ENCODE peak calls at places on chromosomes 16 and 17, in eight cellular contexts. Q is tibial artery, W is upper lobe of right lung, U is A549, I is transverse colon, K is BJ, P is Caco-2, T is fibroblast of lung. V is an unnamed sample.

GRCh38 chr17:15921640-15922039 is 23.3 kb upstream of the ADORA2B start:
- DNase-seq in Q (no peak), W (no peak), U (no peak), I (no peak), K (no peak), P (no peak), T (no peak), V (no peak)

GRCh38 chr16:81445143-81445922 is 725 bp downstream of the CMIP start:
- DNase-seq in Q (no peak), W (peak), U (no peak), I (peak), K (no peak), P (peak), T (no peak), V (peak)

GRCh38 chr17:11899494-11899893 is 97.8 kb downstream of the ZNF18 start:
- DNase-seq in Q (no peak), W (no peak), U (no peak), I (no peak), K (no peak), P (no peak), T (no peak), V (no peak)

GRCh38 chr16:46789499-46790414 is 41.2 kb downstream of the C16orf87 start:
- DNase-seq in Q (peak), W (peak), U (peak), I (peak), K (no peak), P (peak), T (peak), V (peak)

GRCh38 chr16:52318259-52319008 is 228.5 kb downstream of the TOX3 start:
- DNase-seq in Q (no peak), W (no peak), U (no peak), I (no peak), K (no peak), P (no peak), T (no peak), V (no peak)

GRCh38 chr16:76801357-76801756 is 389.6 kb upstream of the MON1B start:
- DNase-seq in Q (no peak), W (no peak), U (no peak), I (no peak), K (no peak), P (no peak), T (no peak), V (no peak)

GRCh38 chr17:43966276-43966675 is 12.5 kb upstream of the PYY start:
- DNase-seq in Q (no peak), W (no peak), U (peak), I (no peak), K (no peak), P (no peak), T (no peak), V (no peak)

GRCh38 chr17:37842401-37842800 is 81.8 kb upstream of the TBC1D3K start:
- DNase-seq in Q (no peak), W (no peak), U (no peak), I (no peak), K (no peak), P (no peak), T (no peak), V (no peak)

GRCh38 chr16:58196898-58197313 is 1.0 kb downstream of the CSNK2A2 start:
- DNase-seq in Q (no peak), W (no peak), U (no peak), I (no peak), K (no peak), P (no peak), T (peak), V (no peak)

GRCh38 chr16:56689171-56689570 is 6.9 kb downstream of the MT1X start:
- DNase-seq in Q (no peak), W (no peak), U (peak), I (no peak), K (no peak), P (no peak), T (no peak), V (no peak)

GRCh38 chr17:5770556-5771270 is 186.4 kb upstream of the NLRP1 start:
- DNase-seq in Q (no peak), W (no peak), U (no peak), I (no peak), K (no peak), P (no peak), T (no peak), V (no peak)

GRCh38 chr17:34171245-34171818 is 83.8 kb upstream of the CCL2 start:
- DNase-seq in Q (no peak), W (peak), U (peak), I (peak), K (no peak), P (peak), T (peak), V (peak)

GRCh38 chr17:33292184-33292980 is 713 bp downstream of the ASIC2 start:
- DNase-seq in Q (no peak), W (no peak), U (peak), I (peak), K (no peak), P (peak), T (peak), V (no peak)

GRCh38 chr16:66159987-66160386 is 206.5 kb upstream of the CDH5 start:
- DNase-seq in Q (peak), W (no peak), U (no peak), I (no peak), K (no peak), P (no peak), T (peak), V (no peak)

GRCh38 chr16:85535352-85536072 is 77.6 kb upstream of the GSE1 start:
- DNase-seq in Q (no peak), W (no peak), U (no peak), I (peak), K (no peak), P (peak), T (no peak), V (no peak)

GRCh38 chr17:72386619-72387237 is 265.9 kb downstream of the SOX9 start:
- DNase-seq in Q (no peak), W (no peak), U (peak), I (no peak), K (no peak), P (no peak), T (peak), V (no peak)

GRCh38 chr16:54594646-54595381 is 308.2 kb upstream of the IRX3 start:
- DNase-seq in Q (no peak), W (no peak), U (no peak), I (no peak), K (no peak), P (no peak), T (no peak), V (no peak)

GRCh38 chr16:4404247-4404966 is 12.0 kb downstream of the CORO7 start:
- DNase-seq in Q (no peak), W (peak), U (peak), I (peak), K (no peak), P (peak), T (no peak), V (no peak)

GRCh38 chr16:57000271-57001025 is 11.1 kb downstream of the NLRC5 start:
- DNase-seq in Q (peak), W (no peak), U (peak), I (peak), K (peak), P (peak), T (peak), V (peak)

GRCh38 chr16:17177242-17177967 is 293.4 kb downstream of the XYLT1 start:
- DNase-seq in Q (no peak), W (no peak), U (no peak), I (no peak), K (no peak), P (no peak), T (no peak), V (no peak)

GRCh38 chr17:28961391-28961790 is 10.1 kb upstream of the PHF12 start:
- DNase-seq in Q (peak), W (peak), U (no peak), I (no peak), K (no peak), P (peak), T (no peak), V (no peak)

GRCh38 chr16:64196444-64196843 is 925.4 kb downstream of the CDH11 start:
- DNase-seq in Q (no peak), W (no peak), U (no peak), I (no peak), K (peak), P (no peak), T (peak), V (no peak)

GRCh38 chr17:27630607-27631408 is at the start of gene LGALS9:
- DNase-seq in Q (no peak), W (no peak), U (no peak), I (peak), K (no peak), P (no peak), T (no peak), V (no peak)

GRCh38 chr16:642189-643049 is 791 bp downstream of the MCRIP2 start:
- DNase-seq in Q (no peak), W (peak), U (peak), I (peak), K (no peak), P (peak), T (no peak), V (no peak)

GRCh38 chr16:76614255-76614654 is 337.1 kb downstream of the CNTNAP4 start:
- DNase-seq in Q (no peak), W (no peak), U (no peak), I (no peak), K (no peak), P (no peak), T (no peak), V (no peak)

GRCh38 chr17:11644265-11645212 is 46.3 kb downstream of the DNAH9 start:
- DNase-seq in Q (no peak), W (peak), U (peak), I (peak), K (no peak), P (peak), T (peak), V (peak)

GRCh38 chr17:40072481-40073346 is 9.9 kb downstream of the THRA start:
- DNase-seq in Q (peak), W (no peak), U (no peak), I (peak), K (no peak), P (peak), T (no peak), V (no peak)

GRCh38 chr17:40074175-40074512 is 11.4 kb downstream of the THRA start:
- DNase-seq in Q (no peak), W (no peak), U (no peak), I (no peak), K (no peak), P (no peak), T (no peak), V (no peak)

GRCh38 chr17:40074871-40075215 is 12.1 kb downstream of the THRA start:
- DNase-seq in Q (no peak), W (no peak), U (no peak), I (no peak), K (no peak), P (no peak), T (peak), V (no peak)

GRCh38 chr17:40071720-40072480 is 9.1 kb downstream of the THRA start:
- DNase-seq in Q (peak), W (peak), U (peak), I (peak), K (no peak), P (no peak), T (peak), V (peak)

DNA sequence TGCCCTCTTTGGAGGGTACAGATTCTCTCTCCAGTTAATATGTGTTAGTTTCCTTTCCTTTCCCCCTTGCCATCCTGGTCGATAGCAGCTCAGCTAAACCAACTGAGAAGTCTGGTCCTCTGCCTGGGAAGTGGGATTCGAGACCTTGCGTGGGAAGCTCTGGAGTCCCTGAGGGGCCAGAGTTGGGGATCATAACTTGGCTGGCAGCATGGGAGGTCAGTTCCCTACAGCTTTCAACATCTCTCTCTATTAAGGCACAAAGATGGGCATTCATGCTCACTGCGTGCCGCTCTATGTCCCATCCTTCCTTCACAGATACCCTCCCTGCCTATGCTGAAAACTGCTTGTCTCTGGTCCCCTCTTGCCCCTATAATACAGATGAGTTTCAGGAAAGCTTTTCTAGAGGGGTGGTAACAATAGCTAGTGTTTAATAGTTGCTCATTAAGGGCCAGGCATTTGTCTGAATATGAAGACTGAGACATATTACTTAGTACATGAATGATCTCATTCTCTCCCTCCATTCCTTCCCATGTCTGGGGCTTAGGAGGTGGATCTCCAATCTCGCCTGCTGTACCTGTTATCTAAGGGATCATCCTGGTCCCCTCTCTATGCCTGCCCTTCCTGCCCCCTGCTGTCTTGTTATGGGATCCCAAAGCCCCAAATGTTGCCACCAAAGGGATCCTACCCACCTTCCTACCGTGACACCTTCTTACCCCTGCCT is 10.8 kb downstream of the THRA start:
- DNase-seq in Q (no peak), W (no peak), U (no peak), I (no peak), K (no peak), P (no peak), T (no peak), V (no peak)
- TF ChIP-seq CTCF in Q (no peak), W (no peak), U (no peak), I (no peak), K (no peak), P (no peak), T (no peak), V (no peak)

DNA sequence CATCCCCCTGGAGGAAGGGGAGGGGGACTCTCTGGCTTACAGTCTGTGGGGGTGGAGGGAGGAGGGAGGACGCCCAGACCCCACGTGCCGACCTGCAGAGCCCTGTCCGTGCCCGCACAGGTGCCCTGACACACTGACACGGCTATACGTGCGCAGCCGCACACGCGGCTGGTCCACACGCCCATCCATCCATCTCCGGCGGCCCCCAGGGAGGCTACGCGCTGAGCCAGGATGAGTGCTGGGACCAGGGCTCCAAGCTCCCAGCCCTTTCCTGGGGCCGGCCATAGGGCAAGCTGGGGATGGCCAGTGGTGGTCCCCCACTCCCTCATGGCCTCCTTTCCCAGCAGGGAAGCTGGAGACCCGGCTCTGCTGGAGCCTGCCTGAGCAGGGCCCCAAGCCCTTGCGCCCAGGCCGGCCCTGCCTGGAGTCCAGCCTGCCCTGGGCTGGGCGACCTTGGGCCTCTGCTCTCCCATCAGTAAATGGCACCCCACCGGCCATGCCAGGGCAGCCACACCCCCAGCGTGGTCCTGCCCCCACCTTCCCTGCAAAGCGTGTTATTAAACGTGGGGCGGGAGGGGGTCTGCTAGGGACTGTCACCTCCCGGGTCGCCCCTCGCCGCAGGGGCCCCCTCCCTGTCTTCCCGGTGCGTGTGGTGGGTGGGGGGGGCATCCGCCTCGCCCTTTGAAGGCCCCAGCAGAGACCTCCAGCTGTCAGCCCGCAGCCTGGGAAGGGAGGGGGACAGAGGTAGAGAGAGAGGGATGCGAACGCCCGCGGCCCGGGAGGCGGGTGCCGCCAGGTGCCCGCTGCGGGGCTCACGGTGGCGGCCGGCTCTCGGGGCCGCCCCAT is 866 bp downstream of the CASKIN1 start:
- DNase-seq in Q (no peak), W (no peak), U (no peak), I (no peak), K (no peak), P (no peak), T (no peak), V (no peak)
- H3K4me3 ChIP-seq in Q (peak), W (peak), U (peak), I (peak), K (no peak), P (peak), T (no peak), V (no peak)

GRCh38 chr17:56917559-56918296 is 3.9 kb upstream of the TRIM25 start:
- DNase-seq in Q (no peak), W (no peak), U (no peak), I (no peak), K (no peak), P (no peak), T (peak), V (no peak)

GRCh38 chr17:56912105-56912999 is 1.5 kb downstream of the TRIM25 start:
- DNase-seq in Q (peak), W (no peak), U (no peak), I (peak), K (no peak), P (no peak), T (peak), V (peak)

GRCh38 chr17:56913867-56914640 is at the start of gene TRIM25:
- DNase-seq in Q (peak), W (peak), U (peak), I (peak), K (peak), P (peak), T (peak), V (peak)

GRCh38 chr17:56913000-56913866 is 616 bp downstream of the TRIM25 start:
- DNase-seq in Q (no peak), W (peak), U (no peak), I (no peak), K (no peak), P (no peak), T (no peak), V (peak)

GRCh38 chr17:56914641-56915263 is 903 bp upstream of the TRIM25 start:
- DNase-seq in Q (no peak), W (no peak), U (peak), I (no peak), K (no peak), P (no peak), T (no peak), V (no peak)
- TF ChIP-seq CTCF in Q (no peak), W (no peak), U (no peak), I (no peak), K (no peak), P (no peak), T (no peak), V (no peak)

DNA sequence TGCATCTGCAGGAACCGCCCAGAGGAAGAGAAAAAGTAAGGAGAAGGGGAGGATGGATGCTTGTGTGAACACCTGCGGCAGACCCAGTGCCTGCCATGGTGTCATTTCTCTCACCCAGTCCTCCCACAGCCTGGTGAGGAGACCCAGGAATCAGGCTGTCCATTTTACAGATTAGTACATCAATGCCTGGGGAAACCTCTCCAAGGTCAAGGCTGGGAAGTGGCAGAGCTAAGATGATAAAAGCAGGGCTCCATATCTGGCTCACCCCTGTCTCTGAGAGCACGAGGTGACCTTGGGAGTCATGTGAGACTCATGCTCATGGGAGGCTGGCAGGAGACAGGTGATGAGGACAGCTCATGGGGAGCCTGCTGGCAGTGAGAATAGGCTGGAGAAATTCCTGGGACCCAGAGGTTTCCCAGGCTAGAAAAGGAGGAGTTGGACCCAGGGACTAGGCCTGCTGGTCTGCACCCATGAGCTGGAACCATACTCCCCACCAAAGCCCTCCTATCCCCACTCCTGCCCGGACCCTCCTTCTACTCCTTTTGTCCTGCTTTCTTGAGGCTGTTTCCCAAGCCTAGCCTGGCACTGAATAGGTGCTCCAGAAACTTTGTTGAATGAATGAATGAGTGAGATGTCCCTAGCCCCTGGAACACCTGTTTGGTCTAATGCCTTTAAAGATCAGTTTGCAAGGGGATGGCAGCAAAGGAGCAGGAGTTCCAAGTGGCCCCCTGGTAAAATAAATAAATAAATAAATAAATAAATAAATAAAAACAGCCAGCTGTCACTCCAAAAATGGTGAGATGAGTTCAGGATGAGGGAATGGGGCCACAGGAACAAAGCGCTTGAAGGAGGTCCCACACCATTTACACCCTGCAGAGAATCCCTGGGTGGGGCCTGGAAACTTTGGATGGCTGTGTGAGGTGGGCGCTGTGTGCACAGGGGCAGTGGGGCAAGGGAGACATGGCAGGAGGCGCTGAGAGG is 1.6 kb downstream of the ZNF629 start:
- DNase-seq in Q (no peak), W (no peak), U (no peak), I (no peak), K (no peak), P (no peak), T (no peak), V (no peak)
- H3K4me3 ChIP-seq in Q (peak), W (peak), U (peak), I (no peak), K (peak), P (peak), T (peak), V (no peak)

DNA sequence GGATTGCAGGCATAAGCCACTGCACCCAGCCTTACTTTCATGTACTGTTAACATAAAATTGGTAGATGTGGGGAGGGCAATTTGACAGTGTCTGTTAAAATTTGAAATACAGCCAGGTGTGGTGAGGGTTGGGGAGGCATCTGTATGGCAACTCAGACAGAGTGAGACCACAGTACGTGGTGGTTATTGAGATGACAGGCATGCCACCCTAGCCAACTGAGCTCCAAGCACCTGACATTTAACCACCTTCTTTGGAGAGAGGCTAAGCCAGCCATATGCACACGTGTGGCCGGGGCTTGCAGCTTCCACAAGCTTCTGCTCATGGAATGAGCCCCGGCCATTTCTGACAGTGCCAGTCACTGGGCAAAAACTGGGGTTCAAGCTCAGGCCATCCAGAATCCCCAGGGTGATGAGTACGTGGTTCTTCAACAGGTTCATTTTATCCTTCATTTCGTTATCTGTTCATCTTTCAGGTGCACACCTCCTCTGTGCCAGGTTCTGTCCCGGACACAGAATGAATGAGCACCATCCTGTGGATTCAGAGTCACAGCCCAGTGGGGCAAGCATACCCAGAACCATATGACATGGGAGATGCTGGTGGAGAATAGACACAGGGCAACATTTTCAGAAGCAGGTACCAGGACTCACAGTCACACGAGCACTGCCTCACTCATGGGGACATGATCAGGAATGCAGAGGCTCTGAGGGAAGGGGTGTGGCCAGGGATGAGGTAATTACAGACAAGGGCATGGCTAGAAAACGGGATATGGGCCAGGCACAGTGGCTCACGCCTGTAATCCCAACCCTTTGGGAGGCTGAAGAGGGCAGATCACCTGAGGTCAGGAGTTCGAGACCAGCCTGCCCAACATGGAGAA is 36.2 kb downstream of the C16orf82 start:
- DNase-seq in Q (peak), W (no peak), U (no peak), I (no peak), K (no peak), P (no peak), T (no peak), V (no peak)
- TF ChIP-seq CTCF in Q (no peak), W (no peak), U (no peak), I (no peak), K (no peak), P (no peak), T (no peak), V (no peak)

V was measured in lower leg skin.